ENCODE peak calls at places on chromosomes 2 and 18, in five cellular contexts. One of them, this sample, is unnamed.

GRCh38 chr2:100412866-100413265 is 4.6 kb downstream of the CHST10 start:
- DNase-seq in GDM1: no peak
- DNase-seq in uterus: no peak
- DNase-seq in pancreas: no peak
- DNase-seq in GM20000: no peak
- DNase-seq in this sample: no peak

GRCh38 chr18:42141439-42141838 is 186.4 kb downstream of the PIK3C3 start:
- DNase-seq in GDM1: no peak
- DNase-seq in uterus: no peak
- DNase-seq in pancreas: no peak
- DNase-seq in GM20000: no peak
- DNase-seq in this sample: no peak

GRCh38 chr2:158184001-158184400 is 82.3 kb downstream of the UPP2 start:
- DNase-seq in GDM1: no peak
- DNase-seq in uterus: no peak
- DNase-seq in pancreas: no peak
- DNase-seq in GM20000: no peak
- DNase-seq in this sample: no peak

GRCh38 chr2:202831241-202831997 is 40.1 kb downstream of the ICA1L start:
- DNase-seq in GDM1: peak; percentile 46
- DNase-seq in uterus: peak; percentile 46
- DNase-seq in pancreas: no peak
- DNase-seq in GM20000: peak; percentile 48
- DNase-seq in this sample: peak; percentile 70

GRCh38 chr2:20069756-20070155 is 18.3 kb upstream of the LAPTM4A start:
- DNase-seq in GDM1: no peak
- DNase-seq in uterus: no peak
- DNase-seq in pancreas: no peak
- DNase-seq in GM20000: no peak
- DNase-seq in this sample: no peak

GRCh38 chr2:127386764-127387654 is 766 bp downstream of the MAP3K2 start:
- DNase-seq in GDM1: peak; percentile 89
- DNase-seq in uterus: peak; percentile 79
- DNase-seq in pancreas: peak; percentile 95
- DNase-seq in GM20000: peak; percentile 91
- DNase-seq in this sample: peak; percentile 84

GRCh38 chr2:225400060-225400511 is 576 bp downstream of the NYAP2 start:
- DNase-seq in GDM1: no peak
- DNase-seq in uterus: no peak
- DNase-seq in pancreas: no peak
- DNase-seq in GM20000: peak; percentile 3
- DNase-seq in this sample: peak; percentile 70

GRCh38 chr2:118310878-118311442 is 222.7 kb downstream of the INSIG2 start:
- DNase-seq in GDM1: no peak
- DNase-seq in uterus: no peak
- DNase-seq in pancreas: peak; percentile 46
- DNase-seq in GM20000: no peak
- DNase-seq in this sample: no peak

GRCh38 chr2:198807131-198807530 is 650.6 kb downstream of the SATB2 start:
- DNase-seq in GDM1: no peak
- DNase-seq in uterus: no peak
- DNase-seq in pancreas: no peak
- DNase-seq in GM20000: no peak
- DNase-seq in this sample: no peak

GRCh38 chr2:132642415-132642814 is 27.6 kb downstream of the LYPD1 start:
- DNase-seq in GDM1: no peak
- DNase-seq in uterus: no peak
- DNase-seq in pancreas: no peak
- DNase-seq in GM20000: no peak
- DNase-seq in this sample: no peak

GRCh38 chr2:213306320-213306942 is 22.2 kb downstream of the SPAG16 start:
- DNase-seq in GDM1: no peak
- DNase-seq in uterus: no peak
- DNase-seq in pancreas: peak; percentile 10
- DNase-seq in GM20000: no peak
- DNase-seq in this sample: peak; percentile 72

GRCh38 chr2:129661942-129662341 is 317.5 kb upstream of the RAB6C start:
- DNase-seq in GDM1: no peak
- DNase-seq in uterus: no peak
- DNase-seq in pancreas: no peak
- DNase-seq in GM20000: no peak
- DNase-seq in this sample: no peak

GRCh38 chr2:28717339-28717758 is 34.3 kb upstream of the PPP1CB start:
- DNase-seq in GDM1: peak; percentile 49
- DNase-seq in uterus: peak; percentile 48
- DNase-seq in pancreas: no peak
- DNase-seq in GM20000: no peak
- DNase-seq in this sample: peak; percentile 99

GRCh38 chr18:77129150-77129551 is 3.4 kb downstream of the MBP start:
- DNase-seq in GDM1: no peak
- DNase-seq in uterus: peak; percentile 65
- DNase-seq in pancreas: no peak
- DNase-seq in GM20000: no peak
- DNase-seq in this sample: peak; percentile 63

GRCh38 chr2:84858123-84858522 is 22.8 kb downstream of the TRABD2A start:
- DNase-seq in GDM1: no peak
- DNase-seq in uterus: no peak
- DNase-seq in pancreas: no peak
- DNase-seq in GM20000: no peak
- DNase-seq in this sample: no peak

GRCh38 chr18:519019-519879 is 18.7 kb upstream of the COLEC12 start:
- DNase-seq in GDM1: peak; percentile 90
- DNase-seq in uterus: peak; percentile 77
- DNase-seq in pancreas: peak; percentile 64
- DNase-seq in GM20000: peak; percentile 69
- DNase-seq in this sample: peak; percentile 66

GRCh38 chr2:100422320-100422719 is 4.9 kb upstream of the CHST10 start:
- DNase-seq in GDM1: no peak
- DNase-seq in uterus: no peak
- DNase-seq in pancreas: no peak
- DNase-seq in GM20000: no peak
- DNase-seq in this sample: peak; percentile 52

GRCh38 chr2:157466764-157467163 is 22.9 kb upstream of the CYTIP start:
- DNase-seq in GDM1: no peak
- DNase-seq in uterus: no peak
- DNase-seq in pancreas: no peak
- DNase-seq in GM20000: no peak
- DNase-seq in this sample: no peak

GRCh38 chr2:64400733-64401500 is 53.0 kb upstream of the LGALSL start:
- DNase-seq in GDM1: no peak
- DNase-seq in uterus: no peak
- DNase-seq in pancreas: no peak
- DNase-seq in GM20000: no peak
- DNase-seq in this sample: peak; percentile 19

GRCh38 chr18:65924878-65925277 is 174.1 kb downstream of the CDH7 start:
- DNase-seq in GDM1: no peak
- DNase-seq in uterus: no peak
- DNase-seq in pancreas: no peak
- DNase-seq in GM20000: no peak
- DNase-seq in this sample: no peak

GRCh38 chr2:28956415-28956826 is 24.7 kb upstream of the TOGARAM2 start:
- DNase-seq in GDM1: no peak
- DNase-seq in uterus: no peak
- DNase-seq in pancreas: no peak
- DNase-seq in GM20000: peak; percentile 48
- DNase-seq in this sample: peak; percentile 34

GRCh38 chr2:239002960-239003932 is 155.4 kb downstream of the TWIST2 start:
- DNase-seq in GDM1: no peak
- DNase-seq in uterus: peak; percentile 52
- DNase-seq in pancreas: no peak
- DNase-seq in GM20000: no peak
- DNase-seq in this sample: peak; percentile 55

GRCh38 chr2:75321558-75321957 is 122.2 kb upstream of the TACR1 start:
- DNase-seq in GDM1: no peak
- DNase-seq in uterus: no peak
- DNase-seq in pancreas: no peak
- DNase-seq in GM20000: no peak
- DNase-seq in this sample: no peak

GRCh38 chr18:10122116-10122515 is 208.3 kb downstream of the VAPA start:
- DNase-seq in GDM1: no peak
- DNase-seq in uterus: no peak
- DNase-seq in pancreas: no peak
- DNase-seq in GM20000: no peak
- DNase-seq in this sample: peak; percentile 98

GRCh38 chr2:167386694-167387093 is 498.4 kb downstream of the XIRP2 start:
- DNase-seq in GDM1: no peak
- DNase-seq in uterus: no peak
- DNase-seq in pancreas: no peak
- DNase-seq in GM20000: no peak
- DNase-seq in this sample: no peak

GRCh38 chr2:37343537-37344434 is 644 bp upstream of the QPCT start:
- DNase-seq in GDM1: no peak
- DNase-seq in uterus: peak; percentile 42
- DNase-seq in pancreas: no peak
- DNase-seq in GM20000: no peak
- DNase-seq in this sample: peak; percentile 31

GRCh38 chr2:9539530-9539929 is 16.1 kb downstream of the ADAM17 start:
- DNase-seq in GDM1: no peak
- DNase-seq in uterus: no peak
- DNase-seq in pancreas: no peak
- DNase-seq in GM20000: no peak
- DNase-seq in this sample: no peak

GRCh38 chr2:229130522-229130921 is 140.6 kb downstream of the PID1 start:
- DNase-seq in GDM1: no peak
- DNase-seq in uterus: no peak
- DNase-seq in pancreas: no peak
- DNase-seq in GM20000: no peak
- DNase-seq in this sample: no peak

GRCh38 chr2:166658901-166659300 is 164.9 kb upstream of the SCN7A start:
- DNase-seq in GDM1: no peak
- DNase-seq in uterus: no peak
- DNase-seq in pancreas: no peak
- DNase-seq in GM20000: no peak
- DNase-seq in this sample: no peak

GRCh38 chr2:226074391-226074790 is 674.9 kb downstream of the NYAP2 start:
- DNase-seq in GDM1: no peak
- DNase-seq in uterus: no peak
- DNase-seq in pancreas: no peak
- DNase-seq in GM20000: no peak
- DNase-seq in this sample: no peak

GRCh38 chr2:205759732-205760516 is 77.6 kb downstream of the NRP2 start:
- DNase-seq in GDM1: no peak
- DNase-seq in uterus: no peak
- DNase-seq in pancreas: no peak
- DNase-seq in GM20000: no peak
- DNase-seq in this sample: no peak

GRCh38 chr2:172988728-172989127 is 86.9 kb upstream of the MAP3K20 start:
- DNase-seq in GDM1: no peak
- DNase-seq in uterus: no peak
- DNase-seq in pancreas: no peak
- DNase-seq in GM20000: no peak
- DNase-seq in this sample: no peak

GRCh38 chr2:95552911-95553310 is 38.9 kb upstream of the TRIM43 start:
- DNase-seq in GDM1: no peak
- DNase-seq in uterus: no peak
- DNase-seq in pancreas: no peak
- DNase-seq in GM20000: no peak
- DNase-seq in this sample: peak; percentile 11

GRCh38 chr2:240922982-240923537 is 16.9 kb downstream of the CROCC2 start:
- DNase-seq in GDM1: no peak
- DNase-seq in uterus: peak; percentile 12
- DNase-seq in pancreas: peak; percentile 39
- DNase-seq in GM20000: no peak
- DNase-seq in this sample: no peak

GRCh38 chr18:23437357-23438045 is 15.6 kb upstream of the RIOK3 start:
- DNase-seq in GDM1: peak; percentile 44
- DNase-seq in uterus: peak; percentile 81
- DNase-seq in pancreas: peak; percentile 91
- DNase-seq in GM20000: peak; percentile 85
- DNase-seq in this sample: peak; percentile 78

GRCh38 chr2:170817999-170818293 is 1.3 kb downstream of the GAD1 start:
- DNase-seq in GDM1: no peak
- DNase-seq in uterus: no peak
- DNase-seq in pancreas: no peak
- DNase-seq in GM20000: no peak
- DNase-seq in this sample: no peak

GRCh38 chr2:171515672-171516298 is 6.5 kb upstream of the CYBRD1 start:
- DNase-seq in GDM1: no peak
- DNase-seq in uterus: no peak
- DNase-seq in pancreas: no peak
- DNase-seq in GM20000: no peak
- DNase-seq in this sample: peak; percentile 76